ENCODE peak calls at places on chromosomes 16 and 17, in eight cellular contexts. Y is endothelial cell of umbilical vein, B is mammary epithelial cell, A is dorsolateral prefrontal cortex, F is SK-N-SH, W is stomach, S is testis, R is fibroblast of mammary gland. E is an unnamed sample.
A peak's percentile ranks its signal among the peaks of the same experiment; 100 is the strongest.

GRCh38 chr17:65876985-65877384 is 314.9 kb downstream of the CEP112 start:
- DNase-seq in Y (no peak), B (no peak), A (no peak), F (no peak), W (no peak), S (no peak), R (no peak), E (no peak)

GRCh38 chr16:49608095-49608494 is 234.5 kb downstream of the C16orf78 start:
- DNase-seq in Y (peak; percentile 12), B (no peak), A (no peak), F (no peak), W (no peak), S (no peak), R (peak; percentile 23), E (no peak)

GRCh38 chr17:56613131-56613530 is 19.6 kb downstream of the NOG start:
- DNase-seq in Y (no peak), B (no peak), A (no peak), F (no peak), W (no peak), S (no peak), R (no peak), E (no peak)

GRCh38 chr16:14181371-14182050 is 110.4 kb downstream of the MRTFB start:
- DNase-seq in Y (peak; percentile 26), B (peak; percentile 73), A (no peak), F (no peak), W (no peak), S (no peak), R (peak; percentile 96), E (peak; percentile 80)

GRCh38 chr16:2333231-2333630 is 7.3 kb downstream of the ABCA3 start:
- DNase-seq in Y (no peak), B (no peak), A (no peak), F (no peak), W (no peak), S (no peak), R (no peak), E (no peak)

GRCh38 chr16:75254359-75254837 is 3.0 kb upstream of the BCAR1 start:
- DNase-seq in Y (peak; percentile 67), B (peak; percentile 86), A (no peak), F (peak; percentile 48), W (no peak), S (no peak), R (peak; percentile 73), E (peak; percentile 36)

GRCh38 chr16:65106792-65107191 is 15.1 kb downstream of the CDH11 start:
- DNase-seq in Y (no peak), B (no peak), A (no peak), F (no peak), W (no peak), S (no peak), R (peak; percentile 52), E (peak; percentile 47)

GRCh38 chr16:27401768-27402568 is at the start of gene IL21R:
- DNase-seq in Y (no peak), B (no peak), A (no peak), F (peak; percentile 38), W (peak; percentile 50), S (no peak), R (peak; percentile 43), E (peak; percentile 59)

GRCh38 chr16:23125277-23125676 is 24.0 kb downstream of the USP31 start:
- DNase-seq in Y (peak; percentile 65), B (no peak), A (no peak), F (no peak), W (no peak), S (no peak), R (no peak), E (no peak)

GRCh38 chr16:22353188-22353919 is 21.1 kb downstream of the CDR2 start:
- DNase-seq in Y (peak; percentile 28), B (peak; percentile 66), A (no peak), F (no peak), W (no peak), S (no peak), R (peak; percentile 83), E (peak; percentile 88)

GRCh38 chr16:89237733-89238132 is 20.2 kb downstream of the ZNF778 start:
- DNase-seq in Y (no peak), B (no peak), A (no peak), F (no peak), W (no peak), S (no peak), R (no peak), E (no peak)

GRCh38 chr16:803751-804075 is 3.2 kb upstream of the GNG13 start:
- DNase-seq in Y (no peak), B (no peak), A (no peak), F (no peak), W (no peak), S (no peak), R (no peak), E (no peak)

GRCh38 chr17:67107811-67108210 is 63.5 kb downstream of the CACNG1 start:
- DNase-seq in Y (no peak), B (no peak), A (no peak), F (no peak), W (no peak), S (no peak), R (no peak), E (no peak)
- TF ChIP-seq CTCF in Y (no peak), B (no peak), A (no peak), F (no peak), W (no peak), S (no peak), R (no peak), E (no peak)

DNA sequence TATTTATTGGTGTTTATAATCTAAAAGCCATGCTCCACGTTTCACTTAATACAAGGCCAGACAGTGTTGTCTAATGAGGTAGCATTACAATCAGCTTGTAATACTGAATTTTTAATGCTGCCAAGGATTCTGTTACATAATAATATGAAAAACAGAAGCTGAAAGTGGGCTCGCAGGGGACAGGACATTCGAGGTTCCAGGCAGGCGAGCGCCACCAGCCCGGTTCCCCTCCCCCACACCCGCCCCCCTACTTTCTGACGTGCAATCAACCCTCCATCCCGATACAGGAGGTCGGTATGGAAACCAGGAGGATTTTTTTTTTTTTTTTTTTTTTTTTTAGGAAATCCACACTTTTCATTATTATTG is 6.2 kb upstream of the ZFHX3 start:
- DNase-seq in Y (no peak), B (no peak), A (no peak), F (peak; percentile 72), W (no peak), S (no peak), R (no peak), E (peak; percentile 24)
- H3K4me3 ChIP-seq in Y (no peak overlapping the region), B (no peak overlapping the region), A (no peak overlapping the region), F (peak overlapping the region; percentile 81), W (no peak overlapping the region), S (no peak overlapping the region), R (no peak overlapping the region), E (no peak overlapping the region)

GRCh38 chr17:71461504-71462197 is 659.2 kb upstream of the SOX9 start:
- DNase-seq in Y (no peak), B (no peak), A (no peak), F (no peak), W (no peak), S (no peak), R (no peak), E (no peak)

GRCh38 chr17:71458322-71458721 is 662.5 kb upstream of the SOX9 start:
- DNase-seq in Y (no peak), B (peak; percentile 97), A (no peak), F (no peak), W (no peak), S (no peak), R (no peak), E (no peak)

GRCh38 chr17:71464241-71464640 is 656.6 kb upstream of the SOX9 start:
- DNase-seq in Y (no peak), B (peak; percentile 81), A (no peak), F (no peak), W (no peak), S (no peak), R (no peak), E (no peak)

GRCh38 chr17:71455219-71455618 is 665.6 kb upstream of the SOX9 start:
- DNase-seq in Y (no peak), B (no peak), A (no peak), F (no peak), W (no peak), S (no peak), R (no peak), E (no peak)

GRCh38 chr17:71460943-71461342 is 659.9 kb upstream of the SOX9 start:
- DNase-seq in Y (no peak), B (no peak), A (peak; percentile 22), F (no peak), W (peak; percentile 44), S (peak; percentile 58), R (peak; percentile 45), E (peak; percentile 26)
- TF ChIP-seq CTCF in Y (no peak), B (peak; percentile 36), A (peak; percentile 60), F (peak; percentile 75), W (peak; percentile 37), S (no peak), R (peak; percentile 52), E (peak; percentile 32)

DNA sequence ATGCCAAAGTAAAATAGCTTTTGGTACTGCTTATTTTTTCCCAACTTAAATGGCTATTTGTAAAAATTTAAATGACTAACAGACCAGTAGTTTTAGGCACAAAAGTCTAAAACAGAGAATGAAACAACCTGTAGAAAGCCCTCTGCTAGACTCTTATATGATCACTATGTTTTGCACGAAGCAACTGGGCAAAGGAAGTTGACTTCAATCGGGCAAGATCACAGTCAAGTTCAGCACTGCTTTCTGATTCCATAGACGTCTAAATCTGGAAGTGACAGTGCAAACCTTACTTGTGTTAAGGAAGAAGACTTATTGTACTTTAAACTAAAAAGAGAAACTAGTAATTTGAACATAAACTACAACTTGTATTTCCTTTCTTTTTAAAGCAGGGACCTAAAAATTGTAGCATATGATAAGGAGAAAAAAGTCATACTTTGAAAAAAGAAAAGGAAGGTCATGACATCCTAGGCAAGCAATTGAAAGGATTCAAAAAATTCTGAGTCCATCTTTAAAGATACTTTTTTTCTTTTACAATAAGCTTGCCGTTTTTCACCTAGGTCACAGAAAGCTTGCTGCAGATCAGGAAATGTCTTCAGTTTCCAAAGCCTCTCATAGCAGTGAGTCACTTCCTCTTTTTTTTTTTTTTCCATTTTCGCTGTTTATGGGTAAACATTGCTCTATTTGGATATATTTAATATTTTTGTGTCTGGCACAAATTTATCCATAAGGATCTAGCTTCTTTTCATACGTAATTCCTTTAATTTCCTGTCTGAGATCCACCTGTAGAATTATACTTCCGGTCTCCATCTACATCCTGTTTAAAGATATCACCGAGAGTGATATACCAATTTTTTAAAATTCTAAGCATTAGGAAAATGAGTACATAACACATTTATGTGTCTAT is 134.8 kb downstream of the SKAP1 start:
- DNase-seq in Y (peak; percentile 76), B (no peak), A (no peak), F (no peak), W (no peak), S (no peak), R (peak; percentile 3), E (peak; percentile 4)
- H3K4me3 ChIP-seq in Y (peak overlapping the region; percentile 10), B (no peak overlapping the region), A (no peak overlapping the region), F (no peak overlapping the region), W (no peak overlapping the region), S (no peak overlapping the region), R (no peak overlapping the region), E (no peak overlapping the region)